ENCODE peak calls at places on chromosomes 5 and 9, in five cellular contexts. L is K562, A is SK-N-SH, I is HepG2, Q is GM12878. E is an unnamed sample.

GRCh38 chr5:137575847-137576246 is 76.7 kb upstream of the SPOCK1 start:
- DNase-seq in L (no peak), A (no peak), I (no peak), Q (no peak), E (no peak)

GRCh38 chr5:173313311-173313710 is 14.9 kb downstream of the STC2 start:
- DNase-seq in L (no peak), A (no peak), I (no peak), Q (no peak), E (no peak)

GRCh38 chr9:124000784-124001444 is 10.7 kb upstream of the LHX2 start:
- DNase-seq in L (no peak), A (no peak), I (no peak), Q (no peak), E (no peak)

GRCh38 chr5:16593013-16593412 is 23.8 kb downstream of the RETREG1 start:
- DNase-seq in L (no peak), A (no peak), I (no peak), Q (no peak), E (no peak)

GRCh38 chr9:4855861-4856260 is 63.1 kb downstream of the RCL1 start:
- DNase-seq in L (no peak), A (peak; percentile 76), I (no peak), Q (no peak), E (no peak)

GRCh38 chr5:65034029-65034781 is 265.5 kb downstream of the CWC27 start:
- DNase-seq in L (no peak), A (no peak), I (peak; percentile 22), Q (no peak), E (no peak)

GRCh38 chr5:4802044-4802443 is 338.1 kb upstream of the ADAMTS16 start:
- DNase-seq in L (no peak), A (no peak), I (no peak), Q (no peak), E (no peak)

GRCh38 chr9:77957652-77958051 is 74.0 kb downstream of the GNAQ start:
- DNase-seq in L (no peak), A (no peak), I (no peak), Q (no peak), E (no peak)

GRCh38 chr5:59020611-59021285 is 437.9 kb downstream of the RAB3C start:
- DNase-seq in L (no peak), A (no peak), I (no peak), Q (no peak), E (no peak)

GRCh38 chr9:88291853-88292252 is 96.4 kb upstream of the SPIN1 start:
- DNase-seq in L (peak; percentile 25), A (peak; percentile 55), I (no peak), Q (no peak), E (no peak)

GRCh38 chr9:79583957-79584654 is 12.3 kb downstream of the TLE4 start:
- DNase-seq in L (no peak), A (no peak), I (no peak), Q (no peak), E (no peak)
- TF ChIP-seq GABPA in L (no peak), A (no peak), I (no peak), Q (no peak), E (no peak)

GRCh38 chr9:37289631-37290030 is 132.9 kb upstream of the GRHPR start:
- DNase-seq in L (no peak), A (no peak), I (no peak), Q (no peak), E (no peak)

GRCh38 chr9:37286530-37287175 is 135.8 kb upstream of the GRHPR start:
- DNase-seq in L (no peak), A (no peak), I (no peak), Q (no peak), E (no peak)

GRCh38 chr9:37290366-37290765 is 132.1 kb upstream of the GRHPR start:
- DNase-seq in L (no peak), A (no peak), I (no peak), Q (no peak), E (no peak)

GRCh38 chr9:37284631-37285030 is 137.9 kb upstream of the GRHPR start:
- DNase-seq in L (no peak), A (no peak), I (no peak), Q (no peak), E (no peak)

GRCh38 chr9:37287317-37287716 is 135.2 kb upstream of the GRHPR start:
- DNase-seq in L (no peak), A (no peak), I (no peak), Q (no peak), E (no peak)
- TF ChIP-seq REST in L (no peak), A (no peak), I (no peak), Q (no peak), E (no peak)

GRCh38 chr5:179484761-179485160 is 65.6 kb upstream of the RUFY1 start:
- DNase-seq in L (no peak), A (no peak), I (no peak), Q (no peak), E (no peak)

GRCh38 chr5:179488464-179488863 is 61.9 kb upstream of the RUFY1 start:
- DNase-seq in L (no peak), A (peak; percentile 46), I (no peak), Q (no peak), E (no peak)

GRCh38 chr5:179487145-179487544 is 63.2 kb upstream of the RUFY1 start:
- DNase-seq in L (no peak), A (no peak), I (no peak), Q (no peak), E (no peak)

GRCh38 chr5:179485845-179486575 is 64.3 kb upstream of the RUFY1 start:
- DNase-seq in L (no peak), A (no peak), I (no peak), Q (no peak), E (no peak)

DNA sequence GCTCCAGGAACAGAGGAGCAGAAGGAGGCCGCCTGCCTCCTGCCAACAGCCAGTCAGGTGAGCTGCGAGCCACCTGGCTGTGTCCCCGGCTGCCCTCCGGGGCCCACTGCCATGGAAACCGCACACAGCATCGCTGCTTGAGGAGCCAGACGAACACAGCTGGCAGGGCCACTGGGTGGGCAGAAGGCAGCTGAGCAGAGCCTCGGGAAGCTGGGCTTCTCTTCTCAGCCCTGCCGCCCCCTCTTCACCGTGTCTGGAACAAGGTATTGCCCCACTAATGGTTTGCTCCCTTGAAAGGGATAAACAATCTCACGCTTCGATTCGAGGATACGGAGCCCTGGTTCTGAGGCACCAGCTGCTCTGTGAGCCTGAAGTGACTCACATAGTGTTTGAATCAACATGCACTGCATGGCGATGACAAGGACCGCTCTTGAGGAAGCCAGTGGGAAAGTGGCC is 63.7 kb upstream of the RUFY1 start:
- DNase-seq in L (no peak), A (no peak), I (no peak), Q (no peak), E (no peak)
- TF ChIP-seq GABPA in L (no peak), A (no peak), I (no peak), Q (no peak), E (no peak)

GRCh38 chr9:14910178-14910805 is at the start of gene FREM1:
- DNase-seq in L (no peak), A (peak; percentile 58), I (peak; percentile 55), Q (no peak), E (no peak)
- TF ChIP-seq REST in L (no peak), A (no peak), I (no peak), Q (no peak), E (no peak)

DNA sequence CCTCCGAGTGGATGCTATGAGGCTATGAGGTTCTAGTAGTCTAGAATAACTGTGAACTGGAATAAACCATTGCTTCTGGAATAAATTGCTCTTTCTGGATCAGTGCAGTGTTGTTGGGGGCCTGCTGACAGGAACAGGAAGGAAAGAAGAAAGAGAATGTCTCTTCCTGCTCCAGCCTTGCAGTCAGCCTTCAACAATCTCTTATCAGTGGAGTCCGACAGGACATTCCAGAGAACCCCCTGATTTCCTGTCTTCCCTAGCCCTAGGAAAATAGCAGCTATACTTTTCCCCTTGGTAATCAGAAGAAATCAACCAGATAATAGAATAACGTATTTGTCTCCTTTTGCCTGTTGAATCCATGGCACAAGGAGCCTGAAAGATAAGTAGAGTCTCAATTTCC is 55.4 kb downstream of the WDR36 start:
- DNase-seq in L (no peak), A (no peak), I (no peak), Q (no peak), E (no peak)
- TF ChIP-seq GABPA in L (no peak), A (no peak), I (no peak), Q (no peak), E (no peak)

GRCh38 chr5:149888280-149888679 is 56.3 kb downstream of the PDE6A start:
- DNase-seq in L (no peak), A (no peak), I (no peak), Q (no peak), E (no peak)

GRCh38 chr5:149895416-149896345 is 48.9 kb downstream of the PDE6A start:
- DNase-seq in L (no peak), A (no peak), I (no peak), Q (no peak), E (no peak)

GRCh38 chr5:149893403-149893931 is 51.1 kb downstream of the PDE6A start:
- DNase-seq in L (no peak), A (no peak), I (no peak), Q (no peak), E (no peak)

GRCh38 chr5:149894237-149894636 is 50.4 kb downstream of the PDE6A start:
- DNase-seq in L (no peak), A (no peak), I (no peak), Q (no peak), E (no peak)

DNA sequence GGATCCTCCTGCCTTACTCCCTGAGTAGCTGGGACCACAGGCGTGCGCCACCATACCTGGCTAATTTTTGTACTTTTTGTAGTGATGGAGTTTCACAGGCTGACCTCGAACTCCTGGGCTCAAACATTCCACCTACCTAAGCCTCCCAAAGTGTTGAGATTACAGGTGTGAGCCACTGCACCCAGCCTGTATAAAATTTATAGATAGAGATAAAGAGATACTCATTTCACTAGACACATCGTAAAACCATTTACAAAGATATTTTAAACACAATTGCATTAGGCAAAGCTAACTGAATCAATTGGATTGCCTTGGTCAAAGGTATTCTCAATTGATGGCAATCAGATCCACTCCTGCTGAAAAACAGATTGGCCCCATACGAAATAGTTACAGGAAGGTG is 52.0 kb downstream of the PDE6A start:
- DNase-seq in L (no peak), A (no peak), I (no peak), Q (no peak), E (no peak)
- TF ChIP-seq REST in L (no peak), A (no peak), I (no peak), Q (no peak), E (no peak)

E was measured in HL-60.